ENCODE peak calls at places on chromosomes 11 and 22, in four cellular contexts. C, M, Q and A are unnamed samples.

GRCh38 chr11:72736452-72737069 is 15.6 kb downstream of the ARAP1 start:
- DNase-seq in Q (no peak), C (no peak), M (peak), A (peak)

GRCh38 chr11:128908391-128909246 is 17.5 kb downstream of the KCNJ5 start:
- DNase-seq in M (peak), Q (no peak), C (no peak), A (peak)

GRCh38 chr22:46074771-46075551 is 75.4 kb upstream of the PPARA start:
- DNase-seq in Q (no peak), C (no peak), M (peak), A (no peak)

GRCh38 chr22:45316796-45317526 is 7.2 kb downstream of the FAM118A start:
- DNase-seq in C (no peak), M (no peak), Q (no peak), A (no peak)

GRCh38 chr11:123773959-123774358 is 19.6 kb upstream of the OR6X1 start:
- DNase-seq in C (no peak), Q (no peak), M (no peak), A (no peak)

GRCh38 chr11:877565-877964 is 33.0 kb downstream of the CHID1 start:
- DNase-seq in Q (no peak), C (no peak), M (no peak), A (no peak)

GRCh38 chr22:45742866-45743450 is 71.3 kb downstream of the ATXN10 start:
- DNase-seq in M (no peak), C (no peak), Q (peak), A (peak)

GRCh38 chr22:33895444-33895843 is 24.8 kb downstream of the LARGE1 start:
- DNase-seq in Q (no peak), C (no peak), M (no peak), A (no peak)

GRCh38 chr11:284081-285020 is 4.6 kb upstream of the PGGHG start:
- DNase-seq in Q (no peak), C (no peak), M (peak), A (no peak)

GRCh38 chr22:44147821-44148574 is 32.7 kb upstream of the PARVG start:
- DNase-seq in M (no peak), C (no peak), Q (no peak), A (no peak)

GRCh38 chr11:128294685-128295079 is 292.7 kb downstream of the ETS1 start:
- DNase-seq in C (no peak), M (no peak), Q (peak), A (no peak)

GRCh38 chr11:74444173-74444832 is 23.0 kb downstream of the KCNE3 start:
- DNase-seq in C (no peak), Q (no peak), M (no peak), A (no peak)

GRCh38 chr22:29830585-29830984 is 7.5 kb downstream of the ASCC2 start:
- DNase-seq in M (no peak), Q (no peak), C (no peak), A (no peak)

GRCh38 chr11:12687740-12688139 is 13.5 kb downstream of the TEAD1 start:
- DNase-seq in Q (no peak), M (no peak), C (no peak), A (no peak)

GRCh38 chr11:61173456-61173855 is 12.2 kb upstream of the VPS37C start:
- DNase-seq in C (peak), M (no peak), Q (no peak), A (peak)

GRCh38 chr11:130802567-130802966 is 113.7 kb downstream of the SNX19 start:
- DNase-seq in Q (no peak), C (no peak), M (no peak), A (no peak)

GRCh38 chr22:24109649-24110048 is 71.6 kb upstream of the SUSD2 start:
- DNase-seq in Q (no peak), M (no peak), C (no peak), A (no peak)

GRCh38 chr11:103532133-103532788 is 423.0 kb downstream of the DYNC2H1 start:
- DNase-seq in C (no peak), Q (peak), M (no peak), A (peak)

GRCh38 chr11:33266418-33267215 is 9.4 kb downstream of the HIPK3 start:
- DNase-seq in Q (peak), M (no peak), C (no peak), A (no peak)